ENCODE peak calls at places on chromosome 22, in nine cellular contexts. I, P, G, M, O, X, F, B and K are unnamed samples.

GRCh38 chr22:50481440-50482106 is at the start of gene ADM2:
- DNase-seq in G (peak; percentile 61), I (peak; percentile 73), O (no peak), F (no peak), X (no peak), M (no peak), B (peak; percentile 24), P (no peak), K (peak; percentile 48)

GRCh38 chr22:49517211-49517610 is 310.5 kb downstream of the BRD1 start:
- DNase-seq in G (no peak), X (no peak), M (no peak), O (no peak), P (no peak), B (no peak), F (no peak), I (no peak), K (no peak)

GRCh38 chr22:28711820-28712777 is 29.5 kb downstream of the CHEK2 start:
- DNase-seq in I (no peak), B (peak; percentile 97), O (no peak), X (no peak), G (no peak), M (peak; percentile 64), F (peak; percentile 55), P (peak; percentile 6), K (no peak)

GRCh38 chr22:49856343-49856742 is 2.7 kb downstream of the ZBED4 start:
- DNase-seq in P (no peak), B (no peak), X (no peak), O (no peak), I (no peak), G (no peak), M (no peak), F (no peak), K (no peak)

GRCh38 chr22:26697151-26697550 is 39.8 kb downstream of the MIAT start:
- DNase-seq in M (no peak), I (no peak), B (no peak), X (no peak), P (no peak), G (no peak), F (no peak), O (no peak), K (no peak)

GRCh38 chr22:24969588-24970301 is 17.2 kb downstream of the KIAA1671 start:
- DNase-seq in B (peak; percentile 60), G (no peak), I (peak; percentile 19), O (no peak), M (peak; percentile 60), X (peak; percentile 56), F (peak; percentile 86), P (peak; percentile 14), K (peak; percentile 76)

GRCh38 chr22:46894081-46894671 is 131.7 kb downstream of the TBC1D22A start:
- DNase-seq in G (no peak), I (no peak), F (no peak), M (no peak), P (no peak), O (no peak), B (no peak), X (no peak), K (peak; percentile 44)

GRCh38 chr22:28885939-28886338 is 2.6 kb downstream of the ZNRF3 start:
- DNase-seq in F (no peak), M (no peak), I (peak; percentile 49), B (peak; percentile 79), O (no peak), X (no peak), G (no peak), P (no peak), K (no peak)

GRCh38 chr22:37198290-37199102 is 10.4 kb upstream of the C1QTNF6 start:
- DNase-seq in M (peak; percentile 84), X (peak; percentile 57), I (peak; percentile 94), P (peak; percentile 64), G (peak; percentile 92), F (peak; percentile 71), B (peak; percentile 80), O (peak; percentile 81), K (peak; percentile 87)

GRCh38 chr22:43151251-43152000 is at the start of gene TSPO:
- DNase-seq in M (peak; percentile 70), F (peak; percentile 38), O (peak; percentile 68), B (no peak), I (peak; percentile 84), G (peak; percentile 66), X (no peak), P (peak; percentile 59), K (peak; percentile 80)

GRCh38 chr22:39311592-39312400 is 7.6 kb downstream of the RPL3 start:
- DNase-seq in X (no peak), F (no peak), G (no peak), B (no peak), I (no peak), P (no peak), O (no peak), M (no peak), K (no peak)

GRCh38 chr22:39306456-39307361 is 12.7 kb downstream of the RPL3 start:
- DNase-seq in G (peak; percentile 56), P (no peak), O (no peak), M (no peak), X (no peak), F (peak; percentile 71), I (peak; percentile 45), B (no peak), K (no peak)

GRCh38 chr22:39309364-39309861 is 10.0 kb downstream of the RPL3 start:
- DNase-seq in I (no peak), M (no peak), G (no peak), X (no peak), B (no peak), O (peak; percentile 27), F (no peak), P (no peak), K (peak; percentile 59)

GRCh38 chr22:39309881-39310714 is 9.3 kb downstream of the RPL3 start:
- DNase-seq in B (no peak), X (no peak), G (no peak), O (no peak), I (no peak), P (no peak), F (no peak), M (no peak), K (peak; percentile 27)

GRCh38 chr22:39308614-39309363 is 10.6 kb downstream of the RPL3 start:
- DNase-seq in X (peak; percentile 92), B (no peak), I (peak; percentile 46), G (no peak), M (peak; percentile 84), P (peak; percentile 44), F (peak; percentile 88), O (peak; percentile 70), K (peak; percentile 81)
- H3K4me3 ChIP-seq in X (peak overlapping the region; percentile 40), B (no peak overlapping the region), I (no peak overlapping the region), G (no peak overlapping the region), M (no peak overlapping the region), P (peak overlapping the region; percentile 30), F (no peak overlapping the region), O (peak overlapping the region; percentile 26), K (no peak overlapping the region)

GRCh38 chr22:19226428-19226827 is 47.9 kb upstream of the SLC25A1 start:
- DNase-seq in X (no peak), I (no peak), G (no peak), M (no peak), O (no peak), P (no peak), F (no peak), B (no peak), K (no peak)

GRCh38 chr22:19224985-19225384 is 46.4 kb upstream of the SLC25A1 start:
- DNase-seq in B (no peak), M (no peak), I (no peak), P (no peak), X (no peak), F (no peak), G (no peak), O (no peak), K (no peak)

GRCh38 chr22:19223617-19224016 is 45.1 kb upstream of the SLC25A1 start:
- DNase-seq in X (no peak), P (no peak), G (no peak), B (no peak), F (no peak), O (no peak), M (no peak), I (no peak), K (no peak)

GRCh38 chr22:19224557-19224956 is 46.0 kb upstream of the SLC25A1 start:
- DNase-seq in P (no peak), G (no peak), I (no peak), O (no peak), F (no peak), B (no peak), X (no peak), M (no peak), K (no peak)

DNA sequence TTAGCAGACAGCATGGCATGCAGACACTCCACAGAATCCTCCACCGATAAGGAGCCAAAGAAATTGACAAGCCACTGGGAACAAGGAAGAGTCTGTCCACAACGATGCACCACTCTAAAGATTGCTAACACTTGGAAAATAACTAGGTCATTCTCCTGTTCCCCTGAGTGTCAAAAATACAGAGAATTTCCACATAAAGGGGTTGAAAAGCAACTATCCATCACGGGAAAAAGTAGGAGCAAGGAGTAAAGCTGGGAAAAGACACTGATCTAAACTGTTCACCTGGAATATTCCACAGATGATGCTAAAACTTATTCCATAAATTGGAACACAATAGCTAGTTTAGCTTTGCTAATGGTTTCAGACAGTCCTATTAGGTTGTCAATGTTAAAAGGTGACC is 47.0 kb upstream of the SLC25A1 start:
- DNase-seq in P (no peak), B (no peak), O (no peak), F (no peak), X (no peak), G (no peak), M (no peak), I (no peak), K (no peak)
- TF ChIP-seq POLR2A in P (no peak), B (no peak), O (no peak), F (no peak), X (no peak), G (no peak), M (no peak), I (no peak), K (no peak)

GRCh38 chr22:17575681-17576080 is 12.4 kb downstream of the SLC25A18 start:
- DNase-seq in X (no peak), M (no peak), P (no peak), B (no peak), I (no peak), F (no peak), G (no peak), O (no peak), K (no peak)

GRCh38 chr22:17575151-17575550 is 11.9 kb downstream of the SLC25A18 start:
- DNase-seq in P (no peak), M (no peak), B (no peak), F (no peak), X (no peak), I (no peak), O (no peak), G (no peak), K (no peak)

GRCh38 chr22:17579535-17579981 is 16.3 kb downstream of the SLC25A18 start:
- DNase-seq in O (no peak), M (no peak), I (no peak), X (no peak), G (no peak), P (no peak), B (no peak), F (no peak), K (no peak)

GRCh38 chr22:17578129-17578754 is 14.9 kb downstream of the SLC25A18 start:
- DNase-seq in I (peak; percentile 53), M (no peak), B (peak; percentile 21), F (peak; percentile 23), O (peak; percentile 40), X (no peak), P (peak; percentile 42), G (no peak), K (peak; percentile 70)

GRCh38 chr22:17576475-17576874 is 13.2 kb downstream of the SLC25A18 start:
- DNase-seq in M (no peak), P (no peak), G (no peak), I (no peak), B (no peak), X (no peak), F (no peak), O (no peak), K (no peak)
- H3K4me3 ChIP-seq in M (no peak overlapping the region), P (no peak overlapping the region), G (no peak overlapping the region), I (no peak overlapping the region), B (no peak overlapping the region), X (no peak overlapping the region), F (no peak overlapping the region), O (no peak overlapping the region), K (no peak overlapping the region)

GRCh38 chr22:34841321-34841901 is 224.5 kb upstream of the ISX start:
- DNase-seq in O (no peak), P (no peak), X (no peak), F (no peak), I (no peak), B (no peak), G (no peak), M (no peak), K (no peak)
- TF ChIP-seq POLR2A in O (no peak), P (no peak), X (no peak), F (no peak), I (no peak), B (no peak), G (no peak), M (no peak), K (no peak)